ENCODE peak calls at places on chromosomes 3 and 15, in seven cellular contexts. W, X, V, H, E, O and U are unnamed samples. For H3K27me3, the result is how much of the 10 kb centered on the place peaks cover.

GRCh38 chr3:43034911-43035310 is 55.8 kb downstream of the GASK1A start:
- DNase-seq in W (no peak), X (no peak), V (no peak), H (no peak), E (no peak), O (no peak), U (no peak)

GRCh38 chr3:159914421-159914820 is 74.2 kb upstream of the IL12A start:
- DNase-seq in W (no peak), X (no peak), V (no peak), H (no peak), E (no peak), O (no peak), U (no peak)

GRCh38 chr3:111726788-111727305 is 131.7 kb upstream of the ZBED2 start:
- DNase-seq in W (no peak), X (no peak), V (no peak), H (no peak), E (no peak), O (no peak), U (no peak)

GRCh38 chr3:194003128-194004057 is 132.6 kb upstream of the HES1 start:
- DNase-seq in W (peak), X (peak), V (peak), H (peak), E (peak), O (peak), U (peak)

GRCh38 chr3:120683671-120684301 is 1.7 kb upstream of the HGD start:
- DNase-seq in W (no peak), X (no peak), V (no peak), H (no peak), E (no peak), O (no peak), U (no peak)

GRCh38 chr3:66693461-66693912 is 192.7 kb upstream of the LRIG1 start:
- DNase-seq in W (peak), X (peak), V (no peak), H (no peak), E (no peak), O (peak), U (peak)

GRCh38 chr3:42983927-42984326 is 4.8 kb downstream of the GASK1A start:
- DNase-seq in W (no peak), X (no peak), V (no peak), H (no peak), E (no peak), O (no peak), U (no peak)

GRCh38 chr3:10286596-10287295 is 6.0 kb downstream of the GHRL start:
- DNase-seq in W (peak), X (peak), V (no peak), H (peak), E (no peak), O (peak), U (no peak)

GRCh38 chr3:136404056-136404455 is 153.9 kb downstream of the PCCB start:
- DNase-seq in W (no peak), X (no peak), V (no peak), H (no peak), E (no peak), O (no peak), U (no peak)

GRCh38 chr3:49880581-49881328 is 11.0 kb upstream of the CAMKV start:
- DNase-seq in W (no peak), X (no peak), V (no peak), H (peak), E (peak), O (no peak), U (no peak)

GRCh38 chr3:64462203-64463120 is 225.3 kb downstream of the ADAMTS9 start:
- DNase-seq in W (peak), X (no peak), V (no peak), H (no peak), E (peak), O (no peak), U (no peak)

GRCh38 chr3:98733055-98733777 is 29.9 kb upstream of the ST3GAL6 start:
- DNase-seq in W (peak), X (peak), V (peak), H (no peak), E (peak), O (peak), U (peak)

DNA sequence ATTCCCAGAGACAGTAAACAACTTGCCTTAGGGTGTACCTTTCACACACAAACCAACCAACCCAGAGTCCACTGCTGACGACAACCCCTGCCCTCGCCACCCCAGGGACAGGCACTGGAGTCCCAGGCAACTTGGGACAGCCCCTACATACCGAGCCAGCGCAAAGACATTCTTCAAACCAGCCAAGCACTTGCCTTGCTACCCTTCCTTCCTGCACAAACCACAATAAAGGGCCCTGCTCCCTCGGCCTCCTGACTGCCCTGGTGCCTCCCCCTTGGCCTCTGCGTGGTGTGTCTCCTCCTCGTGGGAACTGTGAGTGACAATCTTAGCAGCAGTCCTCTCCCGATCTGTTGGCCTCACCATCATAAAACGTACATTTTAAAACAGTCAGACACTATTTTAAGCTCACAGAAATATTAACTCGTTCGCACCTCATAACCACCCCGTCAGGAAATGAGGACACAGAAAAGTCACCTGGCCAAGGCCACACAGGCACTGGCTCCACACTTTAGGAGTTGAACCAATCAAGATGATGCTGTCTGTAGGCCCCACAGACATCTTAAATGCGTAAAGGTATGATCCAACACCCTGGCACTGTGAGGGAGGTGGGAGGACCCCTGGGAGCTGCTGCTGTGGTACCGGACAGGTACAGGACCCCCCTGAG is 113.8 kb downstream of the ADCY5 start:
- DNase-seq in W (no peak), X (no peak), V (peak), H (no peak), E (no peak), O (no peak), U (no peak)
- H3K27me3 ChIP-seq in W (under half), X (under half), V (under half), H (under half), E (under half), O (under half), U (under half)

GRCh38 chr3:89314454-89314853 is 207.0 kb downstream of the EPHA3 start:
- DNase-seq in W (peak), X (no peak), V (no peak), H (peak), E (peak), O (peak), U (no peak)
- TF ChIP-seq CTCF in W (peak), X (no peak), V (no peak), H (peak), E (peak), O (no peak), U (no peak)

DNA sequence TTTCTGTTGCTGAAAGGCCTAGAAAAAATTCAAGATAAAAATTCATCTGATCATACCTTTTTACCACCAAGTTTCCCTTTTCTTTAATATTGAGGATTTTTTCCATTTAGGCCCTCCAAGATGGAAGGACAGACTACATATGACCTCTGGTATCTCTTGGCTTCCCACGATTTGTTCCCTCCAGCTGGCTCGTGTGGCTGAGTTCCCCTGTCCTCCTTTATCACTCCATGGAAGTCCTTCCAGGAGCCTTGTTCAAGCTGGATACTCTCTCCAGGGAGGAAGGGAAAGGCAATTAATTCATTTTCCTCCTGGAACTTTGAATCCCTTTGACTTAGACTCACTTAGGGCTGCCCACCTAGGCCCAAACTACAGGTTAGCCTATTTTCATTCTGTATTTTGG is 110.6 kb downstream of the CFAP44 start:
- DNase-seq in W (no peak), X (no peak), V (no peak), H (no peak), E (no peak), O (peak), U (no peak)
- H3K27me3 ChIP-seq in W (under half), X (under half), V (under half), H (under half), E (under half), O (under half), U (under half)

GRCh38 chr15:43209059-43209824 is 11.6 kb downstream of the EPB42 start:
- DNase-seq in W (peak), X (peak), V (no peak), H (peak), E (no peak), O (peak), U (no peak)
- TF ChIP-seq CTCF in W (peak), X (no peak), V (no peak), H (peak), E (peak), O (no peak), U (no peak)

GRCh38 chr3:105912891-105913290 is 44.1 kb upstream of the CBLB start:
- DNase-seq in W (no peak), X (no peak), V (no peak), H (no peak), E (no peak), O (no peak), U (no peak)
- H3K27me3 ChIP-seq in W (under half), X (under half), V (under half), H (under half), E (under half), O (under half), U (under half)

DNA sequence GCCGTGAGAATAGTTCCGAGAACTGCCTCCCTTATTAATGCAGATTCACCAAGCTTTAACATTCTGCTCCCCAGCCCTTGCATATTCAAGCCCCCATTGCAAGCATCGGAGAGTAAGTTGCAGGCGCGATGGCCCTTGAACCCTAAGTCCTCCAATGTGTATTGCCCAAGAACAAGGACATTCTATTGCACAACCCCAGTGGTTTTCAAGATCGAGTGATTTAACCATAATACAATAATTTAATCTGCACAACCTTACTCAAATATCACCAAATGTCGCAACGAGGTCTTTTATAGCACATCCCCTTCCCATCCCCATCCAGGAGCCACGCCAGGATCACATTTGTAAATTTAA is 21.7 kb upstream of the PLXND1 start:
- DNase-seq in W (peak), X (no peak), V (no peak), H (no peak), E (no peak), O (no peak), U (no peak)
- TF ChIP-seq CTCF in W (no peak), X (no peak), V (no peak), H (no peak), E (no peak), O (no peak), U (no peak)